ENCODE peak calls at places on chromosomes 16 and 17, in six cellular contexts. One of them, this sample, is unnamed.

GRCh38 chr17:50047488-50048126 is 8.3 kb upstream of the ITGA3 start:
- DNase-seq in HCT116: no peak
- DNase-seq in A549: no peak
- DNase-seq in GM23338: no peak
- DNase-seq in SK-N-SH: no peak
- DNase-seq in K562: no peak
- DNase-seq in this sample: no peak

GRCh38 chr17:8556074-8556473 is 74.5 kb downstream of the MYH10 start:
- DNase-seq in HCT116: peak
- DNase-seq in A549: no peak
- DNase-seq in GM23338: no peak
- DNase-seq in SK-N-SH: no peak
- DNase-seq in K562: no peak
- DNase-seq in this sample: no peak

GRCh38 chr16:87628940-87629339 is 26.6 kb downstream of the JPH3 start:
- DNase-seq in HCT116: no peak
- DNase-seq in A549: peak
- DNase-seq in GM23338: no peak
- DNase-seq in SK-N-SH: no peak
- DNase-seq in K562: no peak
- DNase-seq in this sample: no peak

GRCh38 chr16:57859331-57859730 is 57.0 kb upstream of the KIFC3 start:
- DNase-seq in HCT116: peak
- DNase-seq in A549: peak
- DNase-seq in GM23338: peak
- DNase-seq in SK-N-SH: no peak
- DNase-seq in K562: peak
- DNase-seq in this sample: no peak

GRCh38 chr16:86519649-86520316 is 9.5 kb downstream of the FOXF1 start:
- DNase-seq in HCT116: peak
- DNase-seq in A549: peak
- DNase-seq in GM23338: peak
- DNase-seq in SK-N-SH: peak
- DNase-seq in K562: peak
- DNase-seq in this sample: no peak

GRCh38 chr16:69112285-69113129 is 7.1 kb downstream of the HAS3 start:
- DNase-seq in HCT116: no peak
- DNase-seq in A549: peak
- DNase-seq in GM23338: peak
- DNase-seq in SK-N-SH: peak
- DNase-seq in K562: peak
- DNase-seq in this sample: no peak

GRCh38 chr17:32584792-32585191 is 98.0 kb downstream of the CDK5R1 start:
- DNase-seq in HCT116: no peak
- DNase-seq in A549: no peak
- DNase-seq in GM23338: no peak
- DNase-seq in SK-N-SH: peak
- DNase-seq in K562: no peak
- DNase-seq in this sample: no peak

GRCh38 chr16:72104905-72105304 is 11.3 kb downstream of the DHX38 start:
- DNase-seq in HCT116: no peak
- DNase-seq in A549: no peak
- DNase-seq in GM23338: no peak
- DNase-seq in SK-N-SH: no peak
- DNase-seq in K562: no peak
- DNase-seq in this sample: no peak

GRCh38 chr17:64214950-64215349 is 48.1 kb downstream of the TEX2 start:
- DNase-seq in HCT116: no peak
- DNase-seq in A549: no peak
- DNase-seq in GM23338: no peak
- DNase-seq in SK-N-SH: no peak
- DNase-seq in K562: no peak
- DNase-seq in this sample: no peak

GRCh38 chr16:76976756-76977155 is 214.2 kb upstream of the MON1B start:
- DNase-seq in HCT116: no peak
- DNase-seq in A549: no peak
- DNase-seq in GM23338: no peak
- DNase-seq in SK-N-SH: no peak
- DNase-seq in K562: no peak
- DNase-seq in this sample: no peak

GRCh38 chr17:67515490-67516088 is 138.5 kb downstream of the PITPNC1 start:
- DNase-seq in HCT116: no peak
- DNase-seq in A549: no peak
- DNase-seq in GM23338: no peak
- DNase-seq in SK-N-SH: no peak
- DNase-seq in K562: no peak
- DNase-seq in this sample: no peak

GRCh38 chr17:32341141-32341856 is 674 bp downstream of the C17orf75 start:
- DNase-seq in HCT116: no peak
- DNase-seq in A549: no peak
- DNase-seq in GM23338: no peak
- DNase-seq in SK-N-SH: peak
- DNase-seq in K562: no peak
- DNase-seq in this sample: no peak

GRCh38 chr16:252366-253337 is 18.0 kb downstream of the FAM234A start:
- DNase-seq in HCT116: no peak
- DNase-seq in A549: no peak
- DNase-seq in GM23338: no peak
- DNase-seq in SK-N-SH: no peak
- DNase-seq in K562: peak
- DNase-seq in this sample: no peak

GRCh38 chr16:28184625-28185024 is 27.1 kb downstream of the XPO6 start:
- DNase-seq in HCT116: no peak
- DNase-seq in A549: no peak
- DNase-seq in GM23338: no peak
- DNase-seq in SK-N-SH: no peak
- DNase-seq in K562: no peak
- DNase-seq in this sample: no peak

GRCh38 chr16:27636453-27637200 is 86.7 kb downstream of the KATNIP start:
- DNase-seq in HCT116: no peak
- DNase-seq in A549: no peak
- DNase-seq in GM23338: peak
- DNase-seq in SK-N-SH: no peak
- DNase-seq in K562: no peak
- DNase-seq in this sample: no peak

GRCh38 chr16:15517743-15518142 is 83.4 kb downstream of the BMERB1 start:
- DNase-seq in HCT116: no peak
- DNase-seq in A549: no peak
- DNase-seq in GM23338: no peak
- DNase-seq in SK-N-SH: no peak
- DNase-seq in K562: no peak
- DNase-seq in this sample: no peak

GRCh38 chr17:57253307-57254065 is 2.8 kb upstream of the MSI2 start:
- DNase-seq in HCT116: no peak
- DNase-seq in A549: no peak
- DNase-seq in GM23338: no peak
- DNase-seq in SK-N-SH: no peak
- DNase-seq in K562: no peak
- DNase-seq in this sample: no peak

GRCh38 chr17:66466933-66467367 is 164.5 kb downstream of the PRKCA start:
- DNase-seq in HCT116: peak
- DNase-seq in A549: peak
- DNase-seq in GM23338: peak
- DNase-seq in SK-N-SH: no peak
- DNase-seq in K562: peak
- DNase-seq in this sample: peak

GRCh38 chr17:13462161-13462560 is 139.6 kb downstream of the HS3ST3A1 start:
- DNase-seq in HCT116: no peak
- DNase-seq in A549: no peak
- DNase-seq in GM23338: no peak
- DNase-seq in SK-N-SH: no peak
- DNase-seq in K562: no peak
- DNase-seq in this sample: no peak

GRCh38 chr17:80270104-80270503 is 9.5 kb downstream of the RNF213 start:
- DNase-seq in HCT116: no peak
- DNase-seq in A549: no peak
- DNase-seq in GM23338: peak
- DNase-seq in SK-N-SH: no peak
- DNase-seq in K562: no peak
- DNase-seq in this sample: no peak

GRCh38 chr17:79789943-79790804 is 6.7 kb downstream of the CBX8 start:
- DNase-seq in HCT116: no peak
- DNase-seq in A549: peak
- DNase-seq in GM23338: peak
- DNase-seq in SK-N-SH: peak
- DNase-seq in K562: peak
- DNase-seq in this sample: no peak

GRCh38 chr16:79261461-79261860 is 339.1 kb downstream of the MAF start:
- DNase-seq in HCT116: no peak
- DNase-seq in A549: no peak
- DNase-seq in GM23338: peak
- DNase-seq in SK-N-SH: peak
- DNase-seq in K562: peak
- DNase-seq in this sample: no peak
- TF ChIP-seq REST in HCT116: no peak
- TF ChIP-seq REST in A549: no peak
- TF ChIP-seq REST in GM23338: no peak
- TF ChIP-seq REST in SK-N-SH: no peak
- TF ChIP-seq REST in K562: no peak
- TF ChIP-seq REST in this sample: no peak

GRCh38 chr16:12145918-12146317 is 169.4 kb downstream of the SNX29 start:
- DNase-seq in HCT116: no peak
- DNase-seq in A549: no peak
- DNase-seq in GM23338: peak
- DNase-seq in SK-N-SH: no peak
- DNase-seq in K562: no peak
- DNase-seq in this sample: no peak
- TF ChIP-seq REST in HCT116: no peak
- TF ChIP-seq REST in A549: no peak
- TF ChIP-seq REST in GM23338: no peak
- TF ChIP-seq REST in SK-N-SH: no peak
- TF ChIP-seq REST in K562: no peak
- TF ChIP-seq REST in this sample: no peak

GRCh38 chr16:2813661-2814288 is 3.3 kb upstream of the PRSS21 start:
- DNase-seq in HCT116: no peak
- DNase-seq in A549: no peak
- DNase-seq in GM23338: no peak
- DNase-seq in SK-N-SH: no peak
- DNase-seq in K562: no peak
- DNase-seq in this sample: no peak

GRCh38 chr16:2809149-2809760 is 7.8 kb upstream of the PRSS21 start:
- DNase-seq in HCT116: no peak
- DNase-seq in A549: no peak
- DNase-seq in GM23338: no peak
- DNase-seq in SK-N-SH: no peak
- DNase-seq in K562: no peak
- DNase-seq in this sample: no peak

GRCh38 chr16:2810651-2811050 is 6.4 kb upstream of the PRSS21 start:
- DNase-seq in HCT116: no peak
- DNase-seq in A549: no peak
- DNase-seq in GM23338: no peak
- DNase-seq in SK-N-SH: no peak
- DNase-seq in K562: no peak
- DNase-seq in this sample: no peak

GRCh38 chr16:2814757-2815298 is 2.2 kb upstream of the PRSS21 start:
- DNase-seq in HCT116: no peak
- DNase-seq in A549: no peak
- DNase-seq in GM23338: no peak
- DNase-seq in SK-N-SH: no peak
- DNase-seq in K562: no peak
- DNase-seq in this sample: no peak

GRCh38 chr16:2811703-2812471 is 5.2 kb upstream of the PRSS21 start:
- DNase-seq in HCT116: no peak
- DNase-seq in A549: no peak
- DNase-seq in GM23338: no peak
- DNase-seq in SK-N-SH: no peak
- DNase-seq in K562: peak
- DNase-seq in this sample: no peak
- TF ChIP-seq REST in HCT116: no peak
- TF ChIP-seq REST in A549: no peak
- TF ChIP-seq REST in GM23338: no peak
- TF ChIP-seq REST in SK-N-SH: no peak
- TF ChIP-seq REST in K562: no peak
- TF ChIP-seq REST in this sample: no peak

GRCh38 chr16:73124097-73124652 is 76.2 kb upstream of the ZFHX3 start:
- DNase-seq in HCT116: no peak
- DNase-seq in A549: no peak
- DNase-seq in GM23338: no peak
- DNase-seq in SK-N-SH: no peak
- DNase-seq in K562: no peak
- DNase-seq in this sample: no peak
- TF ChIP-seq REST in HCT116: no peak
- TF ChIP-seq REST in A549: no peak
- TF ChIP-seq REST in GM23338: no peak
- TF ChIP-seq REST in SK-N-SH: no peak
- TF ChIP-seq REST in K562: no peak
- TF ChIP-seq REST in this sample: no peak

GRCh38 chr16:65757064-65757463 is 609.4 kb upstream of the CDH5 start:
- DNase-seq in HCT116: no peak
- DNase-seq in A549: no peak
- DNase-seq in GM23338: no peak
- DNase-seq in SK-N-SH: no peak
- DNase-seq in K562: no peak
- DNase-seq in this sample: no peak
- TF ChIP-seq REST in HCT116: no peak
- TF ChIP-seq REST in A549: no peak
- TF ChIP-seq REST in GM23338: no peak
- TF ChIP-seq REST in SK-N-SH: no peak
- TF ChIP-seq REST in K562: no peak
- TF ChIP-seq REST in this sample: no peak

GRCh38 chr16:84595052-84595481 is 22.8 kb downstream of the COTL1 start:
- DNase-seq in HCT116: no peak
- DNase-seq in A549: no peak
- DNase-seq in GM23338: no peak
- DNase-seq in SK-N-SH: no peak
- DNase-seq in K562: no peak
- DNase-seq in this sample: no peak

GRCh38 chr16:84594725-84595038 is 23.2 kb downstream of the COTL1 start:
- DNase-seq in HCT116: no peak
- DNase-seq in A549: no peak
- DNase-seq in GM23338: peak
- DNase-seq in SK-N-SH: no peak
- DNase-seq in K562: no peak
- DNase-seq in this sample: no peak

GRCh38 chr16:84596161-84596560 is 21.7 kb downstream of the COTL1 start:
- DNase-seq in HCT116: no peak
- DNase-seq in A549: no peak
- DNase-seq in GM23338: no peak
- DNase-seq in SK-N-SH: no peak
- DNase-seq in K562: no peak
- DNase-seq in this sample: no peak

GRCh38 chr16:84592718-84593117 is 25.2 kb downstream of the COTL1 start:
- DNase-seq in HCT116: no peak
- DNase-seq in A549: no peak
- DNase-seq in GM23338: no peak
- DNase-seq in SK-N-SH: no peak
- DNase-seq in K562: no peak
- DNase-seq in this sample: no peak

GRCh38 chr16:84593825-84594724 is 23.8 kb downstream of the COTL1 start:
- DNase-seq in HCT116: no peak
- DNase-seq in A549: no peak
- DNase-seq in GM23338: peak
- DNase-seq in SK-N-SH: peak
- DNase-seq in K562: peak
- DNase-seq in this sample: no peak
- TF ChIP-seq REST in HCT116: no peak
- TF ChIP-seq REST in A549: no peak
- TF ChIP-seq REST in GM23338: no peak
- TF ChIP-seq REST in SK-N-SH: no peak
- TF ChIP-seq REST in K562: no peak
- TF ChIP-seq REST in this sample: no peak